ENCODE peak calls at places on chromosomes 3 and 15, in four cellular contexts. K is stimulated activated naive B cell treated with anti-CD40 and anti-IgM and Interleukin-4, amounts not matched to agents 10 μg/mL and 1 μg/mL and 100 μg/mL, for 72 hours; C is AG09309; U is left lobe of liver. Y is an unnamed sample.

GRCh38 chr15:95162967-95163531 is 931.7 kb downstream of the MCTP2 start:
- DNase-seq in K (no peak), C (peak), U (no peak), Y (peak)

GRCh38 chr15:54150255-54150654 is 172.0 kb downstream of the UNC13C start:
- DNase-seq in K (no peak), C (no peak), U (no peak), Y (no peak)

GRCh38 chr3:189406148-189406547 is 225.0 kb upstream of the TP63 start:
- DNase-seq in K (no peak), C (no peak), U (no peak), Y (no peak)

GRCh38 chr3:101017048-101017447 is 23.8 kb upstream of the ABI3BP start:
- DNase-seq in K (no peak), C (no peak), U (no peak), Y (peak)

GRCh38 chr3:146560678-146561077 is 16.3 kb upstream of the PLSCR1 start:
- DNase-seq in K (no peak), C (no peak), U (no peak), Y (no peak)

GRCh38 chr15:98076021-98076816 is 115.7 kb downstream of the ARRDC4 start:
- DNase-seq in K (no peak), C (no peak), U (no peak), Y (no peak)

GRCh38 chr15:78316211-78317077 is 17.0 kb upstream of the SKIC8 start:
- DNase-seq in K (no peak), C (no peak), U (no peak), Y (no peak)

GRCh38 chr3:94928921-94929320 is 866.1 kb downstream of the NSUN3 start:
- DNase-seq in K (no peak), C (no peak), U (no peak), Y (no peak)

GRCh38 chr3:99854899-99855298 is 37.2 kb downstream of the CMSS1 start:
- DNase-seq in K (no peak), C (no peak), U (no peak), Y (no peak)

GRCh38 chr3:157746391-157746790 is 243.2 kb upstream of the VEPH1 start:
- DNase-seq in K (no peak), C (peak), U (no peak), Y (no peak)

GRCh38 chr3:123375014-123375940 is 73.6 kb downstream of the ADCY5 start:
- DNase-seq in K (no peak), C (no peak), U (no peak), Y (no peak)

GRCh38 chr15:101489236-101489632 is 273 bp downstream of the PCSK6 start:
- DNase-seq in K (no peak), C (no peak), U (peak), Y (no peak)

GRCh38 chr3:45462522-45463262 is 74.3 kb downstream of the LARS2 start:
- DNase-seq in K (no peak), C (no peak), U (no peak), Y (no peak)

GRCh38 chr15:81312790-81313543 is 11.0 kb downstream of the STARD5 start:
- DNase-seq in K (no peak), C (peak), U (peak), Y (peak)

GRCh38 chr3:69770976-69771634 is 31.8 kb downstream of the MITF start:
- DNase-seq in K (no peak), C (no peak), U (no peak), Y (no peak)

GRCh38 chr3:13087320-13087985 is 14.2 kb upstream of the IQSEC1 start:
- DNase-seq in K (no peak), C (no peak), U (no peak), Y (peak)

GRCh38 chr3:49673715-49674490 is at the start of gene APEH:
- DNase-seq in K (peak), C (peak), U (peak), Y (peak)

GRCh38 chr3:15074500-15074899 is 9.4 kb upstream of the MRPS25 start:
- DNase-seq in K (no peak), C (no peak), U (no peak), Y (no peak)

GRCh38 chr3:164377466-164377865 is 700.8 kb downstream of the SI start:
- DNase-seq in K (no peak), C (no peak), U (no peak), Y (no peak)

GRCh38 chr15:40192942-40193341 is 32.1 kb downstream of the BUB1B start:
- DNase-seq in K (no peak), C (no peak), U (no peak), Y (peak)

GRCh38 chr3:128060473-128061381 is 8.5 kb downstream of the SEC61A1 start:
- DNase-seq in K (no peak), C (peak), U (no peak), Y (peak)

GRCh38 chr3:77081240-77081661 is 41.4 kb downstream of the ROBO2 start:
- DNase-seq in K (no peak), C (peak), U (no peak), Y (no peak)

GRCh38 chr3:4425707-4426106 is 41.4 kb downstream of the SUMF1 start:
- DNase-seq in K (peak), C (no peak), U (no peak), Y (no peak)

GRCh38 chr3:192772495-192772894 is 45.2 kb upstream of the FGF12 start:
- DNase-seq in K (no peak), C (peak), U (peak), Y (peak)

Y was measured in stromal cell of bone marrow.